ENCODE peak calls at places on chromosomes 7 and 10, in ten cellular contexts. F is mucosa of descending colon; U is left ventricle myocardium inferior; W is cardiac muscle cell; X is PC-9; L is coronary artery; O is CD4-positive, alpha-beta T cell; C is ovary; N is fibroblast of pulmonary artery; J is neural crest cell. D is an unnamed sample.

GRCh38 chr10:104925232-104925851 is 284.3 kb downstream of the SORCS3 start:
- DNase-seq in F (no peak), U (peak; percentile 16), W (peak; percentile 15), X (no peak), L (no peak), O (no peak), C (no peak), N (peak; percentile 19), J (peak; percentile 56), D (no peak)

GRCh38 chr7:129665013-129665401 is 53.5 kb downstream of the NRF1 start:
- DNase-seq in F (no peak), U (no peak), W (peak; percentile 96), X (peak; percentile 79), L (no peak), O (no peak), C (peak; percentile 34), N (peak; percentile 94), J (no peak), D (no peak)

GRCh38 chr7:71752171-71752935 is 620.4 kb downstream of the GALNT17 start:
- DNase-seq in F (peak; percentile 64), U (peak; percentile 40), W (peak; percentile 43), X (no peak), L (no peak), O (no peak), C (no peak), N (peak; percentile 22), J (peak; percentile 88), D (peak; percentile 86)

GRCh38 chr10:9833871-9834454 is 1183.7 kb upstream of the CELF2 start:
- DNase-seq in F (no peak), U (no peak), W (no peak), X (no peak), L (no peak), O (no peak), C (no peak), N (no peak), J (no peak), D (no peak)

GRCh38 chr7:71414490-71414889 is 282.5 kb downstream of the GALNT17 start:
- DNase-seq in F (no peak), U (peak; percentile 78), W (no peak), X (no peak), L (peak; percentile 41), O (no peak), C (peak; percentile 30), N (no peak), J (no peak), D (no peak)

GRCh38 chr7:17931069-17931468 is 9.2 kb downstream of the SNX13 start:
- DNase-seq in F (no peak), U (no peak), W (no peak), X (peak; percentile 12), L (no peak), O (no peak), C (no peak), N (no peak), J (no peak), D (no peak)

GRCh38 chr7:135441791-135442190 is 68.1 kb downstream of the CNOT4 start:
- DNase-seq in F (no peak), U (no peak), W (peak; percentile 37), X (peak; percentile 63), L (no peak), O (no peak), C (no peak), N (peak; percentile 45), J (no peak), D (no peak)

GRCh38 chr7:20783716-20784310 is 2.9 kb downstream of the SP8 start:
- DNase-seq in F (peak; percentile 52), U (no peak), W (no peak), X (no peak), L (no peak), O (no peak), C (no peak), N (no peak), J (no peak), D (no peak)

GRCh38 chr7:47811632-47812380 is 136.5 kb downstream of the PKD1L1 start:
- DNase-seq in F (no peak), U (no peak), W (no peak), X (no peak), L (no peak), O (no peak), C (no peak), N (no peak), J (no peak), D (no peak)

GRCh38 chr10:15136960-15137359 is 31.5 kb downstream of the NMT2 start:
- DNase-seq in F (no peak), U (no peak), W (peak; percentile 50), X (no peak), L (no peak), O (no peak), C (no peak), N (peak; percentile 44), J (no peak), D (no peak)

GRCh38 chr7:150966002-150966401 is 12.1 kb downstream of the KCNH2 start:
- DNase-seq in F (no peak), U (peak; percentile 17), W (no peak), X (no peak), L (no peak), O (no peak), C (no peak), N (no peak), J (no peak), D (no peak)

GRCh38 chr10:102246261-102246660 is 929 bp downstream of the GBF1 start:
- DNase-seq in F (no peak), U (no peak), W (peak; percentile 35), X (peak; percentile 42), L (no peak), O (no peak), C (no peak), N (peak; percentile 33), J (no peak), D (no peak)

GRCh38 chr7:22672892-22673637 is 53.9 kb upstream of the IL6 start:
- DNase-seq in F (no peak), U (no peak), W (no peak), X (peak; percentile 99), L (no peak), O (no peak), C (no peak), N (no peak), J (no peak), D (no peak)

DNA sequence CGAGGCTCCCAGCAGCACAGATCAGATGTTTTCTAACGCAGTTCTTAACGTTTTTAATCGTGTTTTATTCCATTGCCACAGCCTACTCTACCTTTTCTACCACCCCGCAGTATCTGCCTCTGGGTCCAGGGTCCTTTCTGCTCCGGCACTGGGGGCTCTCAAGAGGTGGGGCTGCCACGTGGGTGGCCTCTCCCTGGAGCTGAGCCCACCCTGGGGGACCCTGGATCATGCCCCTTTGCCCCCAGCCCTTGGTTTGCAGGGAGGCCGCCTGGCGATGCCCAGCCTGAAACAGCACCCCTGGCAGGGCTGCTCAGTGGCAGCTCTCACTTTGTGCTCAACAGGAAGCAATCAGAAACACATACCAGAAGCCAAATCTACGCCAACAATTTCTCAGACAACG is 25.3 kb downstream of the PDIA4 start:
- DNase-seq in F (no peak), U (no peak), W (no peak), X (no peak), L (no peak), O (no peak), C (no peak), N (no peak), J (no peak), D (no peak)
- TF ChIP-seq CTCF in F (no peak), U (no peak), W (no peak), X (no peak), L (no peak), O (no peak), C (no peak), N (no peak), J (no peak), D (no peak)

GRCh38 chr7:76268376-76268775 is 34.1 kb upstream of the HSPB1 start:
- DNase-seq in F (no peak), U (no peak), W (no peak), X (no peak), L (no peak), O (no peak), C (no peak), N (no peak), J (no peak), D (no peak)

GRCh38 chr7:76273503-76273902 is 29.0 kb upstream of the HSPB1 start:
- DNase-seq in F (no peak), U (no peak), W (no peak), X (no peak), L (no peak), O (no peak), C (no peak), N (no peak), J (no peak), D (no peak)

GRCh38 chr7:76272142-76272541 is 30.3 kb upstream of the HSPB1 start:
- DNase-seq in F (no peak), U (no peak), W (no peak), X (no peak), L (no peak), O (no peak), C (no peak), N (no peak), J (no peak), D (no peak)

GRCh38 chr7:76269895-76270294 is 32.6 kb upstream of the HSPB1 start:
- DNase-seq in F (no peak), U (no peak), W (peak; percentile 46), X (no peak), L (no peak), O (no peak), C (no peak), N (peak; percentile 27), J (no peak), D (no peak)

DNA sequence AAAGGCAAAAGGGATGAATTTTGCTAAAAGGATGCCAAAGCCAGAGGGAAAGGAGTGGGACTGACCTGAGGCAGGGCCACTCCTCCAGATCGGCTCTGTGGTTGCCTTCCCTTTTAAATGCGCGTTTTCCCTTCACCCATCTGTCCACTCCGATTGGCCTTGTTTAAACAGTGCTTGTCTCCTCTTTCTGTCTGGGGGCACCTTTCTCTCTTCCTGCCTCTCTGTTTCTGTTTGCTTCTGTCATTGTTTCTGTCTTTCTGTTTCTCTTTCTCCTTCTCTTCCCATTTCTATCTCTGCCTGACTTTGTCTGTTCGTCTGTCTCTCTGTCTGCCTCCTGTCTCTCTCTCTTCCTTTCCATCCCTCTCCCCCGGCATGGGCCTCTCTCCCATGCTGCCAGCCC is 29.6 kb upstream of the HSPB1 start:
- DNase-seq in F (no peak), U (no peak), W (no peak), X (no peak), L (no peak), O (no peak), C (no peak), N (no peak), J (no peak), D (no peak)
- TF ChIP-seq CTCF in F (no peak), U (no peak), W (no peak), X (no peak), L (no peak), O (no peak), C (no peak), N (no peak), J (no peak), D (no peak)

GRCh38 chr7:115850774-115851173 is 179.8 kb downstream of the TFEC start:
- DNase-seq in F (no peak), U (no peak), W (no peak), X (no peak), L (no peak), O (no peak), C (no peak), N (no peak), J (no peak), D (no peak)

GRCh38 chr7:115851291-115851690 is 179.3 kb downstream of the TFEC start:
- DNase-seq in F (no peak), U (no peak), W (peak; percentile 66), X (peak; percentile 37), L (no peak), O (no peak), C (no peak), N (peak; percentile 75), J (no peak), D (no peak)
- TF ChIP-seq CTCF in F (no peak), U (peak; percentile 36), W (peak; percentile 34), X (peak; percentile 82), L (no peak), O (peak; percentile 15), C (no peak), N (peak; percentile 52), J (peak; percentile 69), D (peak; percentile 69)

GRCh38 chr10:58952747-58953466 is 223.5 kb upstream of the PHYHIPL start:
- DNase-seq in F (no peak), U (no peak), W (peak; percentile 69), X (no peak), L (no peak), O (no peak), C (peak; percentile 77), N (peak; percentile 69), J (peak; percentile 65), D (no peak)
- TF ChIP-seq CTCF in F (peak; percentile 53), U (peak; percentile 88), W (peak; percentile 80), X (peak; percentile 85), L (peak; percentile 74), O (peak; percentile 11), C (peak; percentile 74), N (peak; percentile 85), J (peak; percentile 89), D (peak; percentile 88)

D was measured in osteocyte.